ENCODE peak calls at places on chromosomes 1 and 21, in nine cellular contexts. U is HFF-Myc; L is NCI-H2107; J is hippocampal formation; G is OCI-LY7; X is GM20000; K is activated CD8-positive, alpha-beta memory T cell treated with anti-CD3 and anti-CD28 coated beads, Interleukin-2, amount 50 U/mL, for 48 hours; R is left ventricle myocardium inferior; S is HS-5. M is an unnamed sample.

GRCh38 chr1:36092166-36092797 is 3.6 kb downstream of the ADPRS start:
- DNase-seq in U (no peak), L (no peak), J (no peak), G (no peak), X (no peak), K (peak; percentile 45), R (no peak), S (no peak), M (no peak)

GRCh38 chr1:201552941-201553341 is 14.0 kb downstream of the NAV1 start:
- DNase-seq in U (no peak), L (no peak), J (peak; percentile 51), G (no peak), X (no peak), K (no peak), R (no peak), S (no peak), M (no peak)

GRCh38 chr1:60867782-60868181 is 214.6 kb upstream of the NFIA start:
- DNase-seq in U (no peak), L (no peak), J (no peak), G (no peak), X (no peak), K (no peak), R (no peak), S (no peak), M (no peak)

GRCh38 chr1:112727716-112728115 is 12.6 kb upstream of the PPM1J start:
- DNase-seq in U (no peak), L (no peak), J (no peak), G (no peak), X (no peak), K (no peak), R (no peak), S (no peak), M (no peak)

GRCh38 chr1:15385420-15385819 is 24.3 kb upstream of the EFHD2 start:
- DNase-seq in U (no peak), L (no peak), J (no peak), G (no peak), X (no peak), K (no peak), R (no peak), S (no peak), M (no peak)

GRCh38 chr21:16789636-16790035 is 723.2 kb upstream of the CXADR start:
- DNase-seq in U (no peak), L (no peak), J (no peak), G (no peak), X (no peak), K (no peak), R (no peak), S (no peak), M (no peak)

GRCh38 chr1:182084487-182085316 is 23.2 kb upstream of the ZNF648 start:
- DNase-seq in U (peak; percentile 53), L (peak; percentile 76), J (peak; percentile 81), G (peak; percentile 47), X (peak; percentile 79), K (peak; percentile 90), R (peak; percentile 86), S (peak; percentile 41), M (no peak)

GRCh38 chr1:16250547-16251251 is 13.7 kb upstream of the CPLANE2 start:
- DNase-seq in U (no peak), L (no peak), J (no peak), G (no peak), X (no peak), K (peak; percentile 42), R (no peak), S (no peak), M (peak; percentile 36)

GRCh38 chr1:220879090-220879508 is at the start of gene HLX:
- DNase-seq in U (peak; percentile 68), L (no peak), J (peak; percentile 55), G (no peak), X (peak; percentile 80), K (peak; percentile 63), R (peak; percentile 93), S (peak; percentile 74), M (peak; percentile 57)

GRCh38 chr1:48917070-48917454 is 140.4 kb upstream of the BEND5 start:
- DNase-seq in U (no peak), L (no peak), J (no peak), G (no peak), X (no peak), K (no peak), R (no peak), S (no peak), M (no peak)

GRCh38 chr1:28580706-28581530 is 11.1 kb upstream of the RAB42 start:
- DNase-seq in U (no peak), L (no peak), J (no peak), G (peak; percentile 83), X (peak; percentile 58), K (no peak), R (no peak), S (no peak), M (no peak)

GRCh38 chr1:147919881-147920280 is 8.3 kb upstream of the GPR89B start:
- DNase-seq in U (no peak), L (no peak), J (no peak), G (no peak), X (no peak), K (no peak), R (no peak), S (no peak), M (no peak)

GRCh38 chr1:160428053-160428452 is 27.7 kb downstream of the VANGL2 start:
- DNase-seq in U (no peak), L (no peak), J (no peak), G (no peak), X (no peak), K (no peak), R (no peak), S (no peak), M (no peak)

GRCh38 chr1:101820080-101820479 is 176.6 kb downstream of the OLFM3 start:
- DNase-seq in U (no peak), L (peak; percentile 36), J (no peak), G (peak; percentile 10), X (peak; percentile 4), K (no peak), R (no peak), S (peak; percentile 15), M (no peak)

GRCh38 chr1:17167041-17167782 is 37.7 kb upstream of the PADI1 start:
- DNase-seq in U (no peak), L (no peak), J (no peak), G (no peak), X (no peak), K (no peak), R (no peak), S (no peak), M (no peak)

GRCh38 chr1:112575154-112575804 is 43.7 kb downstream of the ST7L start:
- DNase-seq in U (peak; percentile 81), L (no peak), J (no peak), G (no peak), X (no peak), K (no peak), R (no peak), S (peak; percentile 76), M (peak; percentile 90)